ENCODE peak calls at places on chromosomes 6 and 20, in five cellular contexts. Z, O, G, Y and T are unnamed samples.

GRCh38 chr20:19274412-19275015 is 62.1 kb downstream of the SLC24A3 start:
- DNase-seq in Z (no peak), O (peak; percentile 69), G (no peak), Y (no peak), T (peak; percentile 50)

GRCh38 chr20:19583532-19584175 is 174.4 kb upstream of the RIN2 start:
- DNase-seq in Z (peak; percentile 2), O (peak; percentile 50), G (peak; percentile 82), Y (peak; percentile 86), T (peak; percentile 79)

GRCh38 chr20:5511930-5512329 is 195.2 kb upstream of the PROKR2 start:
- DNase-seq in Z (no peak), O (no peak), G (no peak), Y (no peak), T (no peak)

GRCh38 chr6:73695619-73696421 is at the start of gene CD109:
- DNase-seq in Z (no peak), O (peak; percentile 77), G (peak; percentile 50), Y (peak; percentile 79), T (peak; percentile 90)

GRCh38 chr6:33543116-33543515 is 37.0 kb downstream of the BAK1 start:
- DNase-seq in Z (no peak), O (no peak), G (no peak), Y (no peak), T (no peak)

GRCh38 chr20:388034-388994 is 7.8 kb downstream of the TRIB3 start:
- DNase-seq in Z (no peak), O (no peak), G (no peak), Y (no peak), T (no peak)

GRCh38 chr6:57221191-57221935 is 744 bp downstream of the RAB23 start:
- DNase-seq in Z (no peak), O (peak; percentile 63), G (peak; percentile 57), Y (peak; percentile 93), T (peak; percentile 76)

GRCh38 chr6:128519132-128519930 is 1.1 kb downstream of the PTPRK start:
- DNase-seq in Z (no peak), O (peak; percentile 47), G (peak; percentile 43), Y (peak; percentile 91), T (peak; percentile 77)

GRCh38 chr20:32189691-32190607 is 17.6 kb downstream of the PLAGL2 start:
- DNase-seq in Z (no peak), O (peak; percentile 46), G (peak; percentile 67), Y (peak; percentile 62), T (peak; percentile 93)

GRCh38 chr20:45629496-45630100 is at the start of gene WFDC10A:
- DNase-seq in Z (peak; percentile 28), O (peak; percentile 47), G (peak; percentile 21), Y (peak; percentile 93), T (peak; percentile 84)

GRCh38 chr6:168150551-168151444 is 71.8 kb upstream of the FRMD1 start:
- DNase-seq in Z (no peak), O (no peak), G (no peak), Y (peak; percentile 27), T (no peak)

GRCh38 chr6:1986454-1987243 is 258.8 kb downstream of the GMDS start:
- DNase-seq in Z (no peak), O (peak; percentile 62), G (no peak), Y (no peak), T (no peak)

GRCh38 chr6:43181942-43182860 is at the start of gene CUL9:
- DNase-seq in Z (no peak), O (peak; percentile 75), G (peak; percentile 55), Y (peak; percentile 68), T (peak; percentile 96)

GRCh38 chr6:72746276-72746675 is 124.4 kb downstream of the KCNQ5 start:
- DNase-seq in Z (no peak), O (peak; percentile 12), G (no peak), Y (no peak), T (no peak)

GRCh38 chr6:127382413-127382812 is 39.0 kb upstream of the ECHDC1 start:
- DNase-seq in Z (no peak), O (no peak), G (no peak), Y (no peak), T (peak; percentile 19)

GRCh38 chr6:15106958-15107643 is 138.8 kb upstream of the JARID2 start:
- DNase-seq in Z (no peak), O (no peak), G (no peak), Y (no peak), T (no peak)

GRCh38 chr20:23114018-23114417 is 27.9 kb upstream of the CD93 start:
- DNase-seq in Z (no peak), O (no peak), G (no peak), Y (no peak), T (no peak)

GRCh38 chr20:13331536-13331935 is 110.5 kb downstream of the ISM1 start:
- DNase-seq in Z (no peak), O (no peak), G (no peak), Y (no peak), T (no peak)

GRCh38 chr6:68326762-68327161 is 308.3 kb upstream of the ADGRB3 start:
- DNase-seq in Z (no peak), O (no peak), G (no peak), Y (no peak), T (no peak)

GRCh38 chr20:50968289-50968688 is 9.7 kb downstream of the MOCS3 start:
- DNase-seq in Z (no peak), O (no peak), G (no peak), Y (no peak), T (no peak)

GRCh38 chr6:137978252-137978896 is 111.3 kb downstream of the TNFAIP3 start:
- DNase-seq in Z (peak; percentile 91), O (no peak), G (no peak), Y (peak; percentile 21), T (peak; percentile 66)

GRCh38 chr20:54565255-54565654 is 89.9 kb downstream of the DOK5 start:
- DNase-seq in Z (no peak), O (no peak), G (no peak), Y (no peak), T (no peak)

GRCh38 chr20:32544893-32545840 is 40.0 kb downstream of the NOL4L start:
- DNase-seq in Z (no peak), O (no peak), G (no peak), Y (peak; percentile 45), T (no peak)

GRCh38 chr6:139161169-139161568 is 26.3 kb downstream of the HECA start:
- DNase-seq in Z (no peak), O (peak; percentile 84), G (no peak), Y (no peak), T (peak; percentile 80)

GRCh38 chr6:13079096-13079758 is 249.1 kb downstream of the TBC1D7 start:
- DNase-seq in Z (no peak), O (no peak), G (no peak), Y (no peak), T (no peak)

GRCh38 chr6:143697401-143697800 is 19.6 kb downstream of the PHACTR2 start:
- DNase-seq in Z (no peak), O (no peak), G (no peak), Y (no peak), T (no peak)

GRCh38 chr6:48111575-48111974 is 578 bp upstream of the PTCHD4 start:
- DNase-seq in Z (no peak), O (no peak), G (no peak), Y (peak; percentile 19), T (no peak)

GRCh38 chr6:108895591-108895990 is 47.4 kb downstream of the ARMC2 start:
- DNase-seq in Z (no peak), O (peak; percentile 64), G (no peak), Y (no peak), T (no peak)

GRCh38 chr20:17680128-17680835 is 1.8 kb downstream of the RRBP1 start:
- DNase-seq in Z (no peak), O (peak; percentile 85), G (peak; percentile 20), Y (peak; percentile 94), T (peak; percentile 93)

GRCh38 chr6:15527838-15528617 is 134.8 kb downstream of the DTNBP1 start:
- DNase-seq in Z (no peak), O (no peak), G (no peak), Y (no peak), T (peak; percentile 43)

GRCh38 chr6:20723236-20723635 is 189.0 kb downstream of the CDKAL1 start:
- DNase-seq in Z (no peak), O (no peak), G (no peak), Y (no peak), T (no peak)

GRCh38 chr6:81950877-81951276 is 198.4 kb upstream of the TENT5A start:
- DNase-seq in Z (no peak), O (peak; percentile 28), G (no peak), Y (no peak), T (peak; percentile 46)

DNA sequence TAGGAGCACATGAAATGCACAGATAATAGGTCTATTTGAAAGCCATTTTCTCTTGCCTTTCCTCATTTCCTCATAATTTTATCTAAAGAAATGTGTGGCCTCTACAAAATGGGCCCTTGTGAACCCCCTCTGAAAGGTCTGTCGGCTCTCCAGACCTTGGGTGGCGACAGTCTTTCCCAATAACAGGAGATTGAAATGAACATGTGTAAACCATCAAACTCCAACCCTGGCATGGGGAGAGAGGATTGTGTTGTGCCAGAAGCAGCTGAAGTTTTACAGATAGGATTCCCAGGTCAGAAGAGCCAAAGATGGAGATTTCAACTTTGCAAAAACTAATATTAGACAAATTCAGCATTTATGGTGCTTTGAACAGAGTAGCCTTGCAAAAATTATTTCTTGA is 277.1 kb upstream of the ECI2 start:
- DNase-seq in Z (no peak), O (peak; percentile 32), G (no peak), Y (no peak), T (no peak)
- H3K27ac ChIP-seq in Z (no peak overlapping the region), O (no peak overlapping the region), G (no peak overlapping the region), Y (no peak overlapping the region), T (no peak overlapping the region)

GRCh38 chr6:37569999-37570776 is 70.5 kb upstream of the CCDC167 start:
- DNase-seq in Z (no peak), O (no peak), G (no peak), Y (no peak), T (peak; percentile 76)
- H3K4me2 ChIP-seq in Z (no peak overlapping the region), O (no peak overlapping the region), G (no peak overlapping the region), Y (no peak overlapping the region), T (no peak overlapping the region)

DNA sequence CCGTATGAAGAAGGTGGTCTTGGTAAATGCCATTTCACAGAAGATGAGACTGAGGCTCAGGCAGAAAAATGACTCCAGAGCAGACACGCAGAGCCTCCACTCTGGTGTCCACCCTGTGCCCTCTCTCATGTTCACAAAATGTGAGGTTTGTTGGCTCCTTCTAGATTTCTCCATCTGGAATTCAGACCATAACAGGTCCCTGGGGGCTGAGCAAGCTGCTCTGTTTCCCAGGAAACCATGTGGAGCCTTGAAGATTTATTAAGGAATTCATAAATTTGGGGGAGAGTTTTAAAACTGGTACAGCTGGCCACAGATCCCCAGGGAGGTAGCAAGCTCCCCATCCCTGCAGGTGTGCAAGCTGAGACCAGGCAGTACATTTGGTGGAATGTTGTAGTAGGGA is 38.8 kb upstream of the SIRPA start:
- DNase-seq in Z (no peak), O (no peak), G (no peak), Y (no peak), T (no peak)
- H3K4me1 ChIP-seq in Z (peaks cover 13% of the 10 kb centered on the region), O (peaks cover 3% of the 10 kb centered on the region), G (peaks cover under 1% of the 10 kb centered on the region), Y (peaks cover 2% of the 10 kb centered on the region), T (peaks cover 42% of the 10 kb centered on the region)

DNA sequence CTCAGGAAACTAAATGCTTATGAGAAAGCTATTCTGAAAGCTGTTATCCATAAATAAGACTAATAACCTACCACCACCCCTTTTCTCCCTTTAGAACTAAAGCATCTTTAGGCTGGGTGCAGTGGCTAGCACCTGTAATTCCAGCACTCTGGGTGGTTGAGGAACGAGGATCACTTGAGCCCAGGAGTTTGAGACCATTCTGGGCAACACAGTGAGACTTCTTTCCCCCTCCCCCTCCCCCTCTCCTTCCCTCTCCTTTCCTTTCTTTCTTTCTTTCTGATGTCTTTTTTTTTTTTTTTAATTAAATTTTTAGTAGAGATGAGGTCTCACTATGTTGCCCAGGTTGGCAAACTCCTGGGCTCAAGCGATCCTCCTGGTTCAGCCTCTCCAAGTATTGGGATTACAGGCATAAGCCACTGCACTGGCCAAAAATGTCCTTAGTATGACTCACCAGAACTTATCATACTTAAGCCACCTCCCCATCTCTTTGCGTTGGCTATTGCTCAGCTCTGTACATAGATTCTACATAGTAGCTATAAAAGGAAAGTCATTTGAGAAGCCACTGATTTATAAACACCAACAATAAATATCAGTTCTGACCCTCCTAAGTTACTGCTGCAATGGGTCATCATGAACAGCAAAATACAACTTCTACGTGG is 54.8 kb upstream of the SPDEF start:
- DNase-seq in Z (peak; percentile 30), O (peak; percentile 91), G (no peak), Y (no peak), T (peak; percentile 83)
- H3K27ac ChIP-seq in Z (peak overlapping the region; percentile 20), O (peak overlapping the region; percentile 13), G (no peak overlapping the region), Y (no peak overlapping the region), T (no peak overlapping the region)